ENCODE peak calls at places on chromosome 17, in nine cellular contexts. One of them, this sample, is unnamed.

GRCh38 chr17:82215972-82216300 is 3.3 kb upstream of the CCDC57 start:
- DNase-seq in stimulated activated CD4-positive, alpha-beta T cell treated with anti-CD3 and anti-CD28 coated beads, Interleukin-15, amount 100 ng/mL, for 1 hour: no peak
- DNase-seq in RWPE1: no peak
- DNase-seq in NCI-H1105 treated with DMSO at 0.1 percent for 48 hours: no peak
- DNase-seq in fibroblast of the conjunctiva: no peak
- DNase-seq in ascending aorta: no peak
- DNase-seq in HEK293T: no peak
- DNase-seq in iPS DF 6.9: no peak
- DNase-seq in activated CD4-positive, alpha-beta T cell treated with anti-CD3 and anti-CD28 coated beads, Interleukin-2, amount 50 U/mL, for 48 hours: no peak
- DNase-seq in this sample: peak

GRCh38 chr17:83198366-83199341 is 119.2 kb downstream of the METRNL start:
- DNase-seq in stimulated activated CD4-positive, alpha-beta T cell treated with anti-CD3 and anti-CD28 coated beads, Interleukin-15, amount 100 ng/mL, for 1 hour: no peak
- DNase-seq in RWPE1: no peak
- DNase-seq in NCI-H1105 treated with DMSO at 0.1 percent for 48 hours: no peak
- DNase-seq in fibroblast of the conjunctiva: no peak
- DNase-seq in ascending aorta: no peak
- DNase-seq in HEK293T: no peak
- DNase-seq in iPS DF 6.9: no peak
- DNase-seq in activated CD4-positive, alpha-beta T cell treated with anti-CD3 and anti-CD28 coated beads, Interleukin-2, amount 50 U/mL, for 48 hours: no peak
- DNase-seq in this sample: peak

GRCh38 chr17:77957869-77958715 is at the start of gene TNRC6C:
- DNase-seq in stimulated activated CD4-positive, alpha-beta T cell treated with anti-CD3 and anti-CD28 coated beads, Interleukin-15, amount 100 ng/mL, for 1 hour: peak
- DNase-seq in RWPE1: peak
- DNase-seq in NCI-H1105 treated with DMSO at 0.1 percent for 48 hours: peak
- DNase-seq in fibroblast of the conjunctiva: peak
- DNase-seq in ascending aorta: peak
- DNase-seq in HEK293T: peak
- DNase-seq in iPS DF 6.9: peak
- DNase-seq in activated CD4-positive, alpha-beta T cell treated with anti-CD3 and anti-CD28 coated beads, Interleukin-2, amount 50 U/mL, for 48 hours: peak
- DNase-seq in this sample: peak

GRCh38 chr17:36680701-36681202 is 79.4 kb downstream of the MRM1 start:
- DNase-seq in stimulated activated CD4-positive, alpha-beta T cell treated with anti-CD3 and anti-CD28 coated beads, Interleukin-15, amount 100 ng/mL, for 1 hour: no peak
- DNase-seq in RWPE1: no peak
- DNase-seq in NCI-H1105 treated with DMSO at 0.1 percent for 48 hours: no peak
- DNase-seq in fibroblast of the conjunctiva: no peak
- DNase-seq in ascending aorta: no peak
- DNase-seq in HEK293T: no peak
- DNase-seq in iPS DF 6.9: no peak
- DNase-seq in activated CD4-positive, alpha-beta T cell treated with anti-CD3 and anti-CD28 coated beads, Interleukin-2, amount 50 U/mL, for 48 hours: no peak
- DNase-seq in this sample: no peak

GRCh38 chr17:4896332-4897197 is 2.8 kb upstream of the C17orf107 start:
- DNase-seq in stimulated activated CD4-positive, alpha-beta T cell treated with anti-CD3 and anti-CD28 coated beads, Interleukin-15, amount 100 ng/mL, for 1 hour: no peak
- DNase-seq in RWPE1: no peak
- DNase-seq in NCI-H1105 treated with DMSO at 0.1 percent for 48 hours: no peak
- DNase-seq in fibroblast of the conjunctiva: no peak
- DNase-seq in ascending aorta: no peak
- DNase-seq in HEK293T: no peak
- DNase-seq in iPS DF 6.9: no peak
- DNase-seq in activated CD4-positive, alpha-beta T cell treated with anti-CD3 and anti-CD28 coated beads, Interleukin-2, amount 50 U/mL, for 48 hours: no peak
- DNase-seq in this sample: no peak

GRCh38 chr17:1027044-1027443 is 30.1 kb downstream of the TIMM22 start:
- DNase-seq in stimulated activated CD4-positive, alpha-beta T cell treated with anti-CD3 and anti-CD28 coated beads, Interleukin-15, amount 100 ng/mL, for 1 hour: no peak
- DNase-seq in RWPE1: no peak
- DNase-seq in NCI-H1105 treated with DMSO at 0.1 percent for 48 hours: no peak
- DNase-seq in fibroblast of the conjunctiva: no peak
- DNase-seq in ascending aorta: no peak
- DNase-seq in HEK293T: no peak
- DNase-seq in iPS DF 6.9: no peak
- DNase-seq in activated CD4-positive, alpha-beta T cell treated with anti-CD3 and anti-CD28 coated beads, Interleukin-2, amount 50 U/mL, for 48 hours: no peak
- DNase-seq in this sample: no peak

GRCh38 chr17:81291662-81292061 is 3.4 kb downstream of the SLC38A10 start:
- DNase-seq in stimulated activated CD4-positive, alpha-beta T cell treated with anti-CD3 and anti-CD28 coated beads, Interleukin-15, amount 100 ng/mL, for 1 hour: peak
- DNase-seq in RWPE1: peak
- DNase-seq in NCI-H1105 treated with DMSO at 0.1 percent for 48 hours: peak
- DNase-seq in fibroblast of the conjunctiva: no peak
- DNase-seq in ascending aorta: peak
- DNase-seq in HEK293T: peak
- DNase-seq in iPS DF 6.9: no peak
- DNase-seq in activated CD4-positive, alpha-beta T cell treated with anti-CD3 and anti-CD28 coated beads, Interleukin-2, amount 50 U/mL, for 48 hours: peak
- DNase-seq in this sample: peak

GRCh38 chr17:77944390-77945222 is 13.9 kb upstream of the TNRC6C start:
- DNase-seq in stimulated activated CD4-positive, alpha-beta T cell treated with anti-CD3 and anti-CD28 coated beads, Interleukin-15, amount 100 ng/mL, for 1 hour: no peak
- DNase-seq in RWPE1: no peak
- DNase-seq in NCI-H1105 treated with DMSO at 0.1 percent for 48 hours: no peak
- DNase-seq in fibroblast of the conjunctiva: no peak
- DNase-seq in ascending aorta: peak
- DNase-seq in HEK293T: no peak
- DNase-seq in iPS DF 6.9: no peak
- DNase-seq in activated CD4-positive, alpha-beta T cell treated with anti-CD3 and anti-CD28 coated beads, Interleukin-2, amount 50 U/mL, for 48 hours: no peak
- DNase-seq in this sample: no peak

GRCh38 chr17:37026534-37026875 is 77.8 kb downstream of the AATF start:
- DNase-seq in stimulated activated CD4-positive, alpha-beta T cell treated with anti-CD3 and anti-CD28 coated beads, Interleukin-15, amount 100 ng/mL, for 1 hour: no peak
- DNase-seq in RWPE1: no peak
- DNase-seq in NCI-H1105 treated with DMSO at 0.1 percent for 48 hours: no peak
- DNase-seq in fibroblast of the conjunctiva: no peak
- DNase-seq in ascending aorta: no peak
- DNase-seq in HEK293T: no peak
- DNase-seq in iPS DF 6.9: no peak
- DNase-seq in activated CD4-positive, alpha-beta T cell treated with anti-CD3 and anti-CD28 coated beads, Interleukin-2, amount 50 U/mL, for 48 hours: no peak
- DNase-seq in this sample: no peak

GRCh38 chr17:67421869-67422273 is 44.8 kb downstream of the PITPNC1 start:
- DNase-seq in stimulated activated CD4-positive, alpha-beta T cell treated with anti-CD3 and anti-CD28 coated beads, Interleukin-15, amount 100 ng/mL, for 1 hour: peak
- DNase-seq in RWPE1: peak
- DNase-seq in NCI-H1105 treated with DMSO at 0.1 percent for 48 hours: no peak
- DNase-seq in fibroblast of the conjunctiva: peak
- DNase-seq in ascending aorta: no peak
- DNase-seq in HEK293T: no peak
- DNase-seq in iPS DF 6.9: no peak
- DNase-seq in activated CD4-positive, alpha-beta T cell treated with anti-CD3 and anti-CD28 coated beads, Interleukin-2, amount 50 U/mL, for 48 hours: peak
- DNase-seq in this sample: no peak

GRCh38 chr17:19334331-19334730 is 28.2 kb downstream of the B9D1 start:
- DNase-seq in stimulated activated CD4-positive, alpha-beta T cell treated with anti-CD3 and anti-CD28 coated beads, Interleukin-15, amount 100 ng/mL, for 1 hour: no peak
- DNase-seq in RWPE1: no peak
- DNase-seq in NCI-H1105 treated with DMSO at 0.1 percent for 48 hours: no peak
- DNase-seq in fibroblast of the conjunctiva: no peak
- DNase-seq in ascending aorta: no peak
- DNase-seq in HEK293T: no peak
- DNase-seq in iPS DF 6.9: no peak
- DNase-seq in activated CD4-positive, alpha-beta T cell treated with anti-CD3 and anti-CD28 coated beads, Interleukin-2, amount 50 U/mL, for 48 hours: no peak
- DNase-seq in this sample: no peak

GRCh38 chr17:50108556-50108955 is 13.4 kb downstream of the PDK2 start:
- DNase-seq in stimulated activated CD4-positive, alpha-beta T cell treated with anti-CD3 and anti-CD28 coated beads, Interleukin-15, amount 100 ng/mL, for 1 hour: no peak
- DNase-seq in RWPE1: no peak
- DNase-seq in NCI-H1105 treated with DMSO at 0.1 percent for 48 hours: no peak
- DNase-seq in fibroblast of the conjunctiva: no peak
- DNase-seq in ascending aorta: no peak
- DNase-seq in HEK293T: no peak
- DNase-seq in iPS DF 6.9: no peak
- DNase-seq in activated CD4-positive, alpha-beta T cell treated with anti-CD3 and anti-CD28 coated beads, Interleukin-2, amount 50 U/mL, for 48 hours: no peak
- DNase-seq in this sample: no peak

GRCh38 chr17:226773-227580 is 45.5 kb upstream of the DOC2B start:
- DNase-seq in stimulated activated CD4-positive, alpha-beta T cell treated with anti-CD3 and anti-CD28 coated beads, Interleukin-15, amount 100 ng/mL, for 1 hour: no peak
- DNase-seq in RWPE1: no peak
- DNase-seq in NCI-H1105 treated with DMSO at 0.1 percent for 48 hours: no peak
- DNase-seq in fibroblast of the conjunctiva: no peak
- DNase-seq in ascending aorta: peak
- DNase-seq in HEK293T: no peak
- DNase-seq in iPS DF 6.9: no peak
- DNase-seq in activated CD4-positive, alpha-beta T cell treated with anti-CD3 and anti-CD28 coated beads, Interleukin-2, amount 50 U/mL, for 48 hours: no peak
- DNase-seq in this sample: no peak

GRCh38 chr17:7557825-7558543 is 566 bp upstream of the TNFSF13 start:
- DNase-seq in stimulated activated CD4-positive, alpha-beta T cell treated with anti-CD3 and anti-CD28 coated beads, Interleukin-15, amount 100 ng/mL, for 1 hour: no peak
- DNase-seq in RWPE1: peak
- DNase-seq in NCI-H1105 treated with DMSO at 0.1 percent for 48 hours: peak
- DNase-seq in fibroblast of the conjunctiva: peak
- DNase-seq in ascending aorta: peak
- DNase-seq in HEK293T: no peak
- DNase-seq in iPS DF 6.9: no peak
- DNase-seq in activated CD4-positive, alpha-beta T cell treated with anti-CD3 and anti-CD28 coated beads, Interleukin-2, amount 50 U/mL, for 48 hours: no peak
- DNase-seq in this sample: peak

GRCh38 chr17:550776-551175 is 163.9 kb downstream of the VPS53 start:
- DNase-seq in stimulated activated CD4-positive, alpha-beta T cell treated with anti-CD3 and anti-CD28 coated beads, Interleukin-15, amount 100 ng/mL, for 1 hour: no peak
- DNase-seq in RWPE1: no peak
- DNase-seq in NCI-H1105 treated with DMSO at 0.1 percent for 48 hours: no peak
- DNase-seq in fibroblast of the conjunctiva: no peak
- DNase-seq in ascending aorta: no peak
- DNase-seq in HEK293T: no peak
- DNase-seq in iPS DF 6.9: no peak
- DNase-seq in activated CD4-positive, alpha-beta T cell treated with anti-CD3 and anti-CD28 coated beads, Interleukin-2, amount 50 U/mL, for 48 hours: no peak
- DNase-seq in this sample: no peak

GRCh38 chr17:69141802-69142472 is at the start of gene ABCA6:
- DNase-seq in stimulated activated CD4-positive, alpha-beta T cell treated with anti-CD3 and anti-CD28 coated beads, Interleukin-15, amount 100 ng/mL, for 1 hour: no peak
- DNase-seq in RWPE1: no peak
- DNase-seq in NCI-H1105 treated with DMSO at 0.1 percent for 48 hours: no peak
- DNase-seq in fibroblast of the conjunctiva: peak
- DNase-seq in ascending aorta: no peak
- DNase-seq in HEK293T: no peak
- DNase-seq in iPS DF 6.9: no peak
- DNase-seq in activated CD4-positive, alpha-beta T cell treated with anti-CD3 and anti-CD28 coated beads, Interleukin-2, amount 50 U/mL, for 48 hours: no peak
- DNase-seq in this sample: no peak

GRCh38 chr17:76088868-76089576 is 10.0 kb downstream of the ZACN start:
- DNase-seq in stimulated activated CD4-positive, alpha-beta T cell treated with anti-CD3 and anti-CD28 coated beads, Interleukin-15, amount 100 ng/mL, for 1 hour: no peak
- DNase-seq in RWPE1: no peak
- DNase-seq in NCI-H1105 treated with DMSO at 0.1 percent for 48 hours: no peak
- DNase-seq in fibroblast of the conjunctiva: no peak
- DNase-seq in ascending aorta: no peak
- DNase-seq in HEK293T: no peak
- DNase-seq in iPS DF 6.9: no peak
- DNase-seq in activated CD4-positive, alpha-beta T cell treated with anti-CD3 and anti-CD28 coated beads, Interleukin-2, amount 50 U/mL, for 48 hours: no peak
- DNase-seq in this sample: no peak

GRCh38 chr17:75917443-75918111 is 12.9 kb upstream of the MRPL38 start:
- DNase-seq in stimulated activated CD4-positive, alpha-beta T cell treated with anti-CD3 and anti-CD28 coated beads, Interleukin-15, amount 100 ng/mL, for 1 hour: no peak
- DNase-seq in RWPE1: no peak
- DNase-seq in NCI-H1105 treated with DMSO at 0.1 percent for 48 hours: no peak
- DNase-seq in fibroblast of the conjunctiva: no peak
- DNase-seq in ascending aorta: no peak
- DNase-seq in HEK293T: no peak
- DNase-seq in iPS DF 6.9: no peak
- DNase-seq in activated CD4-positive, alpha-beta T cell treated with anti-CD3 and anti-CD28 coated beads, Interleukin-2, amount 50 U/mL, for 48 hours: no peak
- DNase-seq in this sample: no peak

GRCh38 chr17:40422990-40423611 is 5.4 kb upstream of the TOP2A start:
- DNase-seq in stimulated activated CD4-positive, alpha-beta T cell treated with anti-CD3 and anti-CD28 coated beads, Interleukin-15, amount 100 ng/mL, for 1 hour: no peak
- DNase-seq in RWPE1: no peak
- DNase-seq in NCI-H1105 treated with DMSO at 0.1 percent for 48 hours: no peak
- DNase-seq in fibroblast of the conjunctiva: no peak
- DNase-seq in ascending aorta: no peak
- DNase-seq in HEK293T: no peak
- DNase-seq in iPS DF 6.9: no peak
- DNase-seq in activated CD4-positive, alpha-beta T cell treated with anti-CD3 and anti-CD28 coated beads, Interleukin-2, amount 50 U/mL, for 48 hours: no peak
- DNase-seq in this sample: no peak

GRCh38 chr17:80261159-80261894 is 675 bp downstream of the RNF213 start:
- DNase-seq in stimulated activated CD4-positive, alpha-beta T cell treated with anti-CD3 and anti-CD28 coated beads, Interleukin-15, amount 100 ng/mL, for 1 hour: peak
- DNase-seq in RWPE1: peak
- DNase-seq in NCI-H1105 treated with DMSO at 0.1 percent for 48 hours: peak
- DNase-seq in fibroblast of the conjunctiva: peak
- DNase-seq in ascending aorta: peak
- DNase-seq in HEK293T: peak
- DNase-seq in iPS DF 6.9: peak
- DNase-seq in activated CD4-positive, alpha-beta T cell treated with anti-CD3 and anti-CD28 coated beads, Interleukin-2, amount 50 U/mL, for 48 hours: peak
- DNase-seq in this sample: peak

This sample was measured in MM.1S.